ENCODE peak calls at places on chromosomes 13 and 19, in four cellular contexts. O, E, Y and K are unnamed samples.

GRCh38 chr19:50478901-50479715 is 2.5 kb upstream of the GARIN5A start:
- DNase-seq in O (peak), E (no peak), Y (peak), K (no peak)

GRCh38 chr13:109333893-109334651 is 452.3 kb downstream of the IRS2 start:
- DNase-seq in O (no peak), E (no peak), Y (no peak), K (no peak)

GRCh38 chr13:112756967-112757758 is 67.3 kb downstream of the ATP11A start:
- DNase-seq in O (no peak), E (no peak), Y (peak), K (peak)

GRCh38 chr13:41995946-41996345 is 35.0 kb upstream of the VWA8 start:
- DNase-seq in O (no peak), E (no peak), Y (no peak), K (no peak)

GRCh38 chr13:111166882-111167281 is 51.8 kb downstream of the ARHGEF7 start:
- DNase-seq in O (no peak), E (no peak), Y (no peak), K (no peak)

GRCh38 chr13:50353651-50354415 is 338.6 kb downstream of the KCNRG start:
- DNase-seq in O (no peak), E (no peak), Y (no peak), K (no peak)

GRCh38 chr13:102197193-102197592 is 204.7 kb downstream of the FGF14 start:
- DNase-seq in O (no peak), E (no peak), Y (no peak), K (no peak)

GRCh38 chr19:45692187-45693111 is at the start of gene QPCTL:
- DNase-seq in O (peak), E (peak), Y (peak), K (peak)

GRCh38 chr13:46354143-46355087 is 32.6 kb downstream of the RUBCNL start:
- DNase-seq in O (no peak), E (no peak), Y (no peak), K (no peak)

GRCh38 chr19:55553217-55554182 is 8.2 kb upstream of the SBK3 start:
- DNase-seq in O (no peak), E (no peak), Y (no peak), K (no peak)

GRCh38 chr19:10748924-10749434 is 31.1 kb downstream of the DNM2 start:
- DNase-seq in O (no peak), E (no peak), Y (peak), K (peak)

GRCh38 chr19:58586131-58586765 is 13.1 kb upstream of the MZF1 start:
- DNase-seq in O (no peak), E (no peak), Y (no peak), K (no peak)

GRCh38 chr13:35888327-35888940 is 242.7 kb downstream of the DCLK1 start:
- DNase-seq in O (no peak), E (no peak), Y (no peak), K (no peak)

GRCh38 chr19:42601811-42602443 is 7.2 kb upstream of the CEACAM8 start:
- DNase-seq in O (peak), E (no peak), Y (no peak), K (no peak)

GRCh38 chr19:39317476-39317875 is 3.2 kb downstream of the LRFN1 start:
- DNase-seq in O (no peak), E (no peak), Y (no peak), K (no peak)

GRCh38 chr19:38252935-38253691 is 3.1 kb downstream of the PPP1R14A start:
- DNase-seq in O (no peak), E (no peak), Y (peak), K (peak)

GRCh38 chr13:106596287-106596937 is 28.5 kb upstream of the ARGLU1 start:
- DNase-seq in O (no peak), E (no peak), Y (no peak), K (no peak)

GRCh38 chr13:79861731-79862130 is 380.8 kb downstream of the NDFIP2 start:
- DNase-seq in O (no peak), E (no peak), Y (no peak), K (no peak)

GRCh38 chr13:96214804-96215445 is 125.0 kb downstream of the HS6ST3 start:
- DNase-seq in O (no peak), E (no peak), Y (no peak), K (no peak)

GRCh38 chr19:19275166-19275565 is 2.1 kb upstream of the TM6SF2 start:
- DNase-seq in O (no peak), E (no peak), Y (no peak), K (no peak)

GRCh38 chr13:32940601-32941000 is 75.6 kb upstream of the KL start:
- DNase-seq in O (no peak), E (no peak), Y (peak), K (peak)

GRCh38 chr19:47511128-47511517 is 3.7 kb downstream of the NAPA start:
- DNase-seq in O (no peak), E (no peak), Y (no peak), K (no peak)

GRCh38 chr19:13788991-13789390 is 6.3 kb upstream of the ZSWIM4 start:
- DNase-seq in O (no peak), E (no peak), Y (no peak), K (no peak)

GRCh38 chr13:73258396-73258795 is 199.6 kb downstream of the KLF5 start:
- DNase-seq in O (no peak), E (no peak), Y (no peak), K (no peak)

GRCh38 chr19:33703821-33704220 is 82.1 kb downstream of the CHST8 start:
- DNase-seq in O (no peak), E (no peak), Y (no peak), K (no peak)

GRCh38 chr19:30158893-30159245 is 213.3 kb upstream of the ZNF536 start:
- DNase-seq in O (no peak), E (no peak), Y (no peak), K (no peak)

GRCh38 chr13:109412232-109412935 is 374.0 kb downstream of the IRS2 start:
- DNase-seq in O (no peak), E (no peak), Y (peak), K (peak)

GRCh38 chr19:5054551-5055456 is 85.9 kb downstream of the KDM4B start:
- DNase-seq in O (no peak), E (no peak), Y (peak), K (no peak)

GRCh38 chr13:50075619-50076097 is 60.4 kb downstream of the KCNRG start:
- DNase-seq in O (no peak), E (no peak), Y (no peak), K (no peak)

GRCh38 chr13:26457212-26457611 is 100.3 kb upstream of the WASF3 start:
- DNase-seq in O (no peak), E (no peak), Y (no peak), K (no peak)

GRCh38 chr13:40639226-40639681 is 27.2 kb downstream of the FOXO1 start:
- DNase-seq in O (no peak), E (no peak), Y (no peak), K (peak)

GRCh38 chr13:41315466-41316047 is 4.5 kb downstream of the NAA16 start:
- DNase-seq in O (no peak), E (no peak), Y (no peak), K (no peak)